ENCODE peak calls at places on chromosomes 4 and X, in nine cellular contexts. O, N, U, V, W, J, G, K and M are unnamed samples.

GRCh38 chr4:71680706-71681105 is 103.2 kb downstream of the GC start:
- DNase-seq in K (no peak), N (no peak), V (no peak), W (no peak), G (no peak), J (peak; percentile 60), U (no peak), O (no peak), M (no peak)

GRCh38 chr4:157075811-157076577 is at the start of gene GLRB:
- DNase-seq in N (no peak), K (no peak), G (no peak), O (no peak), J (no peak), U (no peak), V (peak; percentile 39), W (peak; percentile 38), M (no peak)

GRCh38 chr4:25827897-25828296 is 34.9 kb downstream of the SEL1L3 start:
- DNase-seq in G (no peak), W (no peak), U (no peak), O (no peak), N (no peak), J (no peak), K (no peak), V (no peak), M (no peak)

GRCh38 chr4:184118516-184118915 is 99.2 kb downstream of the ENPP6 start:
- DNase-seq in J (no peak), W (no peak), K (no peak), G (no peak), O (no peak), N (no peak), V (no peak), U (no peak), M (no peak)

GRCh38 chrX:41692162-41692749 is 3.5 kb downstream of the GPR34 start:
- DNase-seq in U (no peak), J (peak; percentile 40), K (no peak), V (no peak), N (no peak), G (no peak), W (no peak), O (no peak), M (no peak)

GRCh38 chrX:45515262-45516215 is 314.9 kb upstream of the DIPK2B start:
- DNase-seq in U (no peak), J (peak; percentile 89), G (peak; percentile 74), K (peak; percentile 48), W (peak; percentile 37), N (no peak), V (peak; percentile 98), O (peak; percentile 37), M (peak; percentile 37)

GRCh38 chr4:84914686-84915395 is 51.6 kb downstream of the WDFY3 start:
- DNase-seq in U (no peak), V (peak; percentile 72), J (no peak), K (no peak), N (no peak), G (no peak), W (no peak), O (no peak), M (no peak)

GRCh38 chr4:6019316-6020263 is 1.4 kb upstream of the C4orf50 start:
- DNase-seq in J (peak; percentile 7), V (peak; percentile 59), N (no peak), G (no peak), O (peak; percentile 12), U (no peak), K (peak; percentile 24), W (peak; percentile 40), M (peak; percentile 24)

GRCh38 chr4:7967501-7968261 is 28.0 kb upstream of the AFAP1 start:
- DNase-seq in O (no peak), K (no peak), N (no peak), V (peak; percentile 30), G (no peak), U (no peak), W (no peak), J (no peak), M (no peak)

GRCh38 chr4:44629280-44629866 is 22.1 kb downstream of the YIPF7 start:
- DNase-seq in N (no peak), U (no peak), W (peak; percentile 77), O (peak; percentile 41), J (peak; percentile 25), G (no peak), K (peak; percentile 25), V (peak; percentile 72), M (peak; percentile 34)

GRCh38 chr4:144423930-144424329 is 222.0 kb upstream of the HHIP start:
- DNase-seq in J (no peak), U (no peak), V (no peak), N (no peak), W (no peak), K (no peak), G (no peak), O (no peak), M (no peak)

GRCh38 chr4:38805530-38806145 is 1.0 kb upstream of the TLR1 start:
- DNase-seq in O (peak; percentile 10), G (no peak), W (no peak), U (no peak), K (no peak), V (no peak), J (no peak), N (no peak), M (peak; percentile 64)

GRCh38 chr4:98625399-98625798 is 33.0 kb downstream of the TSPAN5 start:
- DNase-seq in K (no peak), W (no peak), U (no peak), N (no peak), O (no peak), V (peak; percentile 13), J (no peak), G (no peak), M (no peak)

GRCh38 chrX:108732630-108733321 is 3.6 kb downstream of the IRS4 start:
- DNase-seq in U (no peak), G (no peak), O (no peak), N (no peak), J (no peak), V (no peak), K (no peak), W (no peak), M (no peak)

GRCh38 chrX:110825972-110826371 is 30.4 kb upstream of the CHRDL1 start:
- DNase-seq in G (no peak), U (no peak), N (no peak), K (no peak), J (no peak), O (no peak), V (no peak), W (no peak), M (no peak)

GRCh38 chr4:187070158-187070557 is 346.5 kb upstream of the FAT1 start:
- DNase-seq in W (no peak), G (no peak), J (no peak), V (no peak), K (no peak), U (no peak), O (no peak), N (no peak), M (no peak)

GRCh38 chr4:3227878-3228675 is 20.9 kb upstream of the MSANTD1 start:
- DNase-seq in V (no peak), K (no peak), U (no peak), N (no peak), W (no peak), J (no peak), G (no peak), O (no peak), M (no peak)

GRCh38 chrX:11665144-11666040 is at the start of gene ARHGAP6:
- DNase-seq in W (no peak), N (no peak), K (no peak), V (no peak), J (peak; percentile 30), O (no peak), G (peak; percentile 44), U (no peak), M (no peak)

GRCh38 chr4:39256436-39256835 is 74.1 kb downstream of the WDR19 start:
- DNase-seq in N (no peak), U (no peak), O (no peak), J (peak; percentile 25), V (peak; percentile 8), K (no peak), G (no peak), W (no peak), M (no peak)

GRCh38 chr4:183721207-183722081 is 62.4 kb downstream of the TRAPPC11 start:
- DNase-seq in W (no peak), V (no peak), N (peak; percentile 7), K (peak; percentile 46), U (no peak), G (peak; percentile 53), O (peak; percentile 40), J (no peak), M (peak; percentile 28)

GRCh38 chr4:154230091-154230490 is 261.5 kb downstream of the DCHS2 start:
- DNase-seq in G (no peak), U (no peak), N (no peak), V (no peak), O (no peak), K (no peak), W (no peak), J (no peak), M (no peak)

GRCh38 chr4:168856312-168856711 is 153.7 kb downstream of the CBR4 start:
- DNase-seq in N (no peak), K (no peak), V (peak; percentile 13), U (no peak), O (no peak), J (no peak), G (no peak), W (no peak), M (no peak)

GRCh38 chr4:71132486-71132885 is 139.0 kb downstream of the DCK start:
- DNase-seq in W (no peak), N (no peak), G (no peak), U (no peak), O (no peak), V (no peak), J (peak; percentile 39), K (no peak), M (no peak)

GRCh38 chr4:87657525-87657924 is 7.4 kb downstream of the DMP1 start:
- DNase-seq in N (no peak), V (peak; percentile 72), O (no peak), J (no peak), K (no peak), W (no peak), U (no peak), G (no peak), M (no peak)

GRCh38 chrX:136219893-136220292 is 31.3 kb downstream of the MAP7D3 start:
- DNase-seq in G (no peak), O (no peak), V (no peak), K (no peak), W (no peak), N (no peak), J (no peak), U (no peak), M (no peak)

GRCh38 chr4:104429150-104429741 is 65.4 kb downstream of the CXXC4 start:
- DNase-seq in N (no peak), O (no peak), J (no peak), K (no peak), U (no peak), G (no peak), W (no peak), V (no peak), M (no peak)

GRCh38 chrX:30627818-30628652 is 25.2 kb upstream of the GK start:
- DNase-seq in O (no peak), N (no peak), G (no peak), V (peak; percentile 42), K (no peak), J (no peak), U (no peak), W (no peak), M (no peak)

GRCh38 chr4:141686929-141687328 is 50.5 kb downstream of the IL15 start:
- DNase-seq in G (peak; percentile 61), K (no peak), J (no peak), O (no peak), W (no peak), V (peak; percentile 80), N (no peak), U (no peak), M (no peak)

GRCh38 chrX:41922125-41922521 is 1.2 kb downstream of the CASK start:
- DNase-seq in G (no peak), W (no peak), U (no peak), J (no peak), O (peak; percentile 22), K (peak; percentile 41), N (peak; percentile 2), V (peak; percentile 42), M (peak; percentile 23)

GRCh38 chr4:28916585-28916984 is 1803.6 kb upstream of the PCDH7 start:
- DNase-seq in V (no peak), N (no peak), J (no peak), U (no peak), O (no peak), G (no peak), W (no peak), K (no peak), M (no peak)

GRCh38 chr4:48960988-48961635 is 25.0 kb upstream of the CWH43 start:
- DNase-seq in V (peak; percentile 55), J (no peak), U (no peak), K (no peak), N (no peak), O (no peak), W (peak; percentile 64), G (no peak), M (no peak)